ENCODE peak calls at places on chromosomes 6 and 20, in five cellular contexts. One of them, this sample, is unnamed.

GRCh38 chr6:7819641-7820040 is 90.9 kb downstream of the TXNDC5 start:
- DNase-seq in cardiac fibroblast: peak; percentile 38
- DNase-seq in B cell: no peak
- DNase-seq in left ventricle myocardium inferior: no peak
- DNase-seq in omental fat pad: no peak
- DNase-seq in this sample: no peak

GRCh38 chr6:56866917-56867522 is 87.9 kb upstream of the BEND6 start:
- DNase-seq in left ventricle myocardium inferior: no peak
- DNase-seq in B cell: no peak
- DNase-seq in omental fat pad: no peak
- DNase-seq in cardiac fibroblast: peak; percentile 45
- DNase-seq in this sample: no peak

GRCh38 chr6:129866256-129866655 is 5.1 kb upstream of the TMEM244 start:
- DNase-seq in B cell: no peak
- DNase-seq in cardiac fibroblast: no peak
- DNase-seq in omental fat pad: no peak
- DNase-seq in left ventricle myocardium inferior: no peak
- DNase-seq in this sample: no peak

GRCh38 chr6:35493307-35493983 is 3.4 kb downstream of the TEAD3 start:
- DNase-seq in left ventricle myocardium inferior: peak; percentile 16
- DNase-seq in cardiac fibroblast: no peak
- DNase-seq in omental fat pad: no peak
- DNase-seq in B cell: no peak
- DNase-seq in this sample: no peak

GRCh38 chr20:8545212-8545611 is 413.1 kb downstream of the PLCB1 start:
- DNase-seq in omental fat pad: no peak
- DNase-seq in B cell: no peak
- DNase-seq in left ventricle myocardium inferior: no peak
- DNase-seq in cardiac fibroblast: peak; percentile 18
- DNase-seq in this sample: no peak

GRCh38 chr20:12875510-12875909 is 133.3 kb upstream of the SPTLC3 start:
- DNase-seq in left ventricle myocardium inferior: no peak
- DNase-seq in cardiac fibroblast: no peak
- DNase-seq in B cell: no peak
- DNase-seq in omental fat pad: no peak
- DNase-seq in this sample: no peak

GRCh38 chr20:8587810-8588209 is 455.7 kb downstream of the PLCB1 start:
- DNase-seq in cardiac fibroblast: no peak
- DNase-seq in omental fat pad: no peak
- DNase-seq in left ventricle myocardium inferior: no peak
- DNase-seq in B cell: no peak
- DNase-seq in this sample: no peak

GRCh38 chr6:167005350-167006159 is 6.4 kb downstream of the CEP43 start:
- DNase-seq in B cell: no peak
- DNase-seq in cardiac fibroblast: peak; percentile 59
- DNase-seq in omental fat pad: peak; percentile 52
- DNase-seq in left ventricle myocardium inferior: peak; percentile 67
- DNase-seq in this sample: no peak

GRCh38 chr6:167796668-167797031 is 30.1 kb upstream of the AFDN start:
- DNase-seq in left ventricle myocardium inferior: no peak
- DNase-seq in omental fat pad: no peak
- DNase-seq in B cell: peak; percentile 8
- DNase-seq in cardiac fibroblast: no peak
- DNase-seq in this sample: no peak

GRCh38 chr20:33721391-33722140 is 1.5 kb upstream of the PXMP4 start:
- DNase-seq in B cell: no peak
- DNase-seq in cardiac fibroblast: no peak
- DNase-seq in omental fat pad: no peak
- DNase-seq in left ventricle myocardium inferior: no peak
- DNase-seq in this sample: no peak

GRCh38 chr20:34774431-34774830 is 51.0 kb downstream of the NCOA6 start:
- DNase-seq in cardiac fibroblast: no peak
- DNase-seq in omental fat pad: no peak
- DNase-seq in left ventricle myocardium inferior: no peak
- DNase-seq in B cell: no peak
- DNase-seq in this sample: no peak

GRCh38 chr6:80548496-80548895 is 442.0 kb downstream of the BCKDHB start:
- DNase-seq in left ventricle myocardium inferior: no peak
- DNase-seq in cardiac fibroblast: peak; percentile 80
- DNase-seq in B cell: no peak
- DNase-seq in omental fat pad: no peak
- DNase-seq in this sample: no peak